ENCODE peak calls at places on chromosomes 11 and 22, in six cellular contexts. One of them, this sample, is unnamed.

GRCh38 chr22:25563757-25564319 is 637 bp upstream of the GRK3 start:
- DNase-seq in neural progenitor cell: peak; percentile 33
- DNase-seq in RWPE1: no peak
- DNase-seq in body of pancreas: peak; percentile 16
- DNase-seq in RWPE2: no peak
- DNase-seq in breast epithelium: peak; percentile 30
- DNase-seq in this sample: no peak

GRCh38 chr11:35227551-35228341 is 88.8 kb downstream of the CD44 start:
- DNase-seq in RWPE2: no peak
- DNase-seq in body of pancreas: no peak
- DNase-seq in neural progenitor cell: no peak
- DNase-seq in breast epithelium: no peak
- DNase-seq in RWPE1: no peak
- DNase-seq in this sample: no peak

GRCh38 chr22:17754233-17754925 is 19.9 kb downstream of the BID start:
- DNase-seq in RWPE1: no peak
- DNase-seq in breast epithelium: no peak
- DNase-seq in RWPE2: no peak
- DNase-seq in body of pancreas: no peak
- DNase-seq in neural progenitor cell: peak; percentile 62
- DNase-seq in this sample: no peak

GRCh38 chr11:74641289-74641688 is 48.9 kb downstream of the POLD3 start:
- DNase-seq in neural progenitor cell: peak; percentile 37
- DNase-seq in RWPE1: no peak
- DNase-seq in body of pancreas: no peak
- DNase-seq in RWPE2: no peak
- DNase-seq in breast epithelium: peak; percentile 55
- DNase-seq in this sample: no peak

GRCh38 chr11:7252683-7253213 is 1.0 kb downstream of the SYT9 start:
- DNase-seq in breast epithelium: no peak
- DNase-seq in RWPE2: peak; percentile 38
- DNase-seq in body of pancreas: peak; percentile 14
- DNase-seq in neural progenitor cell: peak; percentile 41
- DNase-seq in RWPE1: no peak
- DNase-seq in this sample: no peak

GRCh38 chr11:70616938-70617674 is 218.8 kb downstream of the CTTN start:
- DNase-seq in RWPE2: no peak
- DNase-seq in breast epithelium: peak; percentile 19
- DNase-seq in RWPE1: no peak
- DNase-seq in neural progenitor cell: no peak
- DNase-seq in body of pancreas: no peak
- DNase-seq in this sample: no peak

GRCh38 chr11:111454561-111455192 is 57.5 kb downstream of the BTG4 start:
- DNase-seq in body of pancreas: no peak
- DNase-seq in RWPE2: no peak
- DNase-seq in breast epithelium: peak; percentile 55
- DNase-seq in neural progenitor cell: peak; percentile 81
- DNase-seq in RWPE1: peak; percentile 69
- DNase-seq in this sample: peak; percentile 60

GRCh38 chr22:44019846-44020245 is 4.3 kb upstream of the PARVB start:
- DNase-seq in body of pancreas: no peak
- DNase-seq in RWPE1: no peak
- DNase-seq in RWPE2: no peak
- DNase-seq in neural progenitor cell: no peak
- DNase-seq in breast epithelium: no peak
- DNase-seq in this sample: no peak

GRCh38 chr11:76209956-76210885 is 3.9 kb upstream of the WNT11 start:
- DNase-seq in neural progenitor cell: peak; percentile 81
- DNase-seq in body of pancreas: peak; percentile 61
- DNase-seq in RWPE1: peak; percentile 49
- DNase-seq in breast epithelium: peak; percentile 48
- DNase-seq in RWPE2: no peak
- DNase-seq in this sample: peak; percentile 63

GRCh38 chr11:46387919-46388618 is 3.5 kb downstream of the CHRM4 start:
- DNase-seq in RWPE1: no peak
- DNase-seq in body of pancreas: no peak
- DNase-seq in breast epithelium: no peak
- DNase-seq in neural progenitor cell: no peak
- DNase-seq in RWPE2: no peak
- DNase-seq in this sample: no peak

GRCh38 chr11:70203749-70204465 is 811 bp downstream of the FADD start:
- DNase-seq in RWPE1: peak; percentile 84
- DNase-seq in neural progenitor cell: peak; percentile 49
- DNase-seq in breast epithelium: peak; percentile 67
- DNase-seq in RWPE2: no peak
- DNase-seq in body of pancreas: peak; percentile 64
- DNase-seq in this sample: peak; percentile 89

GRCh38 chr11:62241095-62241494 is 944 bp upstream of the SCGB1D2 start:
- DNase-seq in neural progenitor cell: no peak
- DNase-seq in RWPE1: no peak
- DNase-seq in body of pancreas: no peak
- DNase-seq in RWPE2: no peak
- DNase-seq in breast epithelium: no peak
- DNase-seq in this sample: no peak

GRCh38 chr22:41917906-41918791 is 3.3 kb upstream of the SHISA8 start:
- DNase-seq in breast epithelium: no peak
- DNase-seq in neural progenitor cell: no peak
- DNase-seq in body of pancreas: no peak
- DNase-seq in RWPE2: no peak
- DNase-seq in RWPE1: peak; percentile 36
- DNase-seq in this sample: peak; percentile 61

GRCh38 chr11:71078482-71078881 is 173.9 kb downstream of the SHANK2 start:
- DNase-seq in RWPE2: no peak
- DNase-seq in body of pancreas: no peak
- DNase-seq in neural progenitor cell: no peak
- DNase-seq in breast epithelium: no peak
- DNase-seq in RWPE1: no peak
- DNase-seq in this sample: no peak

GRCh38 chr22:18970180-18970947 is 34.3 kb upstream of the PRODH start:
- DNase-seq in neural progenitor cell: peak; percentile 86
- DNase-seq in body of pancreas: peak; percentile 40
- DNase-seq in RWPE1: no peak
- DNase-seq in RWPE2: no peak
- DNase-seq in breast epithelium: no peak
- DNase-seq in this sample: no peak

GRCh38 chr11:64027619-64028397 is 7.9 kb upstream of the FLRT1 start:
- DNase-seq in RWPE1: no peak
- DNase-seq in body of pancreas: no peak
- DNase-seq in breast epithelium: no peak
- DNase-seq in RWPE2: no peak
- DNase-seq in neural progenitor cell: no peak
- DNase-seq in this sample: no peak

GRCh38 chr11:47412152-47412746 is 3.9 kb downstream of the SLC39A13 start:
- DNase-seq in body of pancreas: peak; percentile 56
- DNase-seq in RWPE2: no peak
- DNase-seq in RWPE1: no peak
- DNase-seq in neural progenitor cell: peak; percentile 80
- DNase-seq in breast epithelium: no peak
- DNase-seq in this sample: no peak

GRCh38 chr11:33411751-33412150 is 154.6 kb downstream of the HIPK3 start:
- DNase-seq in neural progenitor cell: no peak
- DNase-seq in RWPE1: no peak
- DNase-seq in RWPE2: no peak
- DNase-seq in body of pancreas: no peak
- DNase-seq in breast epithelium: no peak
- DNase-seq in this sample: no peak

GRCh38 chr11:61880050-61880449 is 11.3 kb downstream of the FADS3 start:
- DNase-seq in RWPE1: no peak
- DNase-seq in body of pancreas: no peak
- DNase-seq in RWPE2: no peak
- DNase-seq in breast epithelium: no peak
- DNase-seq in neural progenitor cell: no peak
- DNase-seq in this sample: no peak

GRCh38 chr22:46086577-46087335 is 63.6 kb upstream of the PPARA start:
- DNase-seq in RWPE2: peak; percentile 60
- DNase-seq in RWPE1: no peak
- DNase-seq in body of pancreas: peak; percentile 47
- DNase-seq in breast epithelium: no peak
- DNase-seq in neural progenitor cell: no peak
- DNase-seq in this sample: no peak

GRCh38 chr11:62627718-62628117 is 5.9 kb upstream of the B3GAT3 start:
- DNase-seq in RWPE2: no peak
- DNase-seq in RWPE1: no peak
- DNase-seq in neural progenitor cell: no peak
- DNase-seq in breast epithelium: no peak
- DNase-seq in body of pancreas: no peak
- DNase-seq in this sample: no peak

GRCh38 chr22:38164578-38164953 is 17.1 kb downstream of the PLA2G6 start:
- DNase-seq in RWPE1: no peak
- DNase-seq in neural progenitor cell: no peak
- DNase-seq in RWPE2: no peak
- DNase-seq in body of pancreas: no peak
- DNase-seq in breast epithelium: no peak
- DNase-seq in this sample: no peak
- TF ChIP-seq CTCF in RWPE1: no peak
- TF ChIP-seq CTCF in neural progenitor cell: no peak
- TF ChIP-seq CTCF in RWPE2: no peak
- TF ChIP-seq CTCF in body of pancreas: no peak
- TF ChIP-seq CTCF in breast epithelium: no peak
- TF ChIP-seq CTCF in this sample: no peak

DNA sequence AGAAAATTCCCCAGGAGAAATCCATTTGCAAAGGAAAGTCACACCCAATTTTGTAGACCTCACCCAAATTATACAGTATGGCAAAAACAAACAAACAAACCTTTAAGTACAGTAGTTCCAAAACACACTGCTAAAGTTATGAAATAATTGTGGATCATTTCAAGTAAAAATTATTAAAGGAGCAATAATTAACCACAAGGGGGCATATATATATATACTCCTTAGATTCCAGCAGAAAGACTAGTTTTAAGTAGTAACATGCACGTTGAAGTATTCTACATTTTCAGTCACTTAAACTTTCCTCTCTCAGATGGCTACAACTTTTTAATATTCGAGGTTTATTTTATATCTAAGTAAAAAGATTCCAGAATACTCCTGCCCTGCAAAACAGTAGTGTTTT is 26.8 kb downstream of the RNF141 start:
- DNase-seq in body of pancreas: no peak
- DNase-seq in RWPE2: no peak
- DNase-seq in neural progenitor cell: no peak
- DNase-seq in breast epithelium: no peak
- DNase-seq in RWPE1: no peak
- DNase-seq in this sample: peak; percentile 26
- TF ChIP-seq CTCF in body of pancreas: peak; percentile 34
- TF ChIP-seq CTCF in RWPE2: peak; percentile 63
- TF ChIP-seq CTCF in neural progenitor cell: peak; percentile 28
- TF ChIP-seq CTCF in breast epithelium: peak; percentile 22
- TF ChIP-seq CTCF in RWPE1: peak; percentile 40
- TF ChIP-seq CTCF in this sample: peak; percentile 13

GRCh38 chr22:37510046-37510445 is 9.2 kb downstream of the CARD10 start:
- DNase-seq in neural progenitor cell: no peak
- DNase-seq in RWPE2: peak; percentile 58
- DNase-seq in breast epithelium: no peak
- DNase-seq in RWPE1: no peak
- DNase-seq in body of pancreas: no peak
- DNase-seq in this sample: no peak
- TF ChIP-seq CTCF in neural progenitor cell: no peak
- TF ChIP-seq CTCF in RWPE2: no peak
- TF ChIP-seq CTCF in breast epithelium: no peak
- TF ChIP-seq CTCF in RWPE1: no peak
- TF ChIP-seq CTCF in body of pancreas: no peak
- TF ChIP-seq CTCF in this sample: no peak

GRCh38 chr11:68950268-68950667 is 30.5 kb downstream of the MRGPRD start:
- DNase-seq in breast epithelium: no peak
- DNase-seq in RWPE2: no peak
- DNase-seq in body of pancreas: no peak
- DNase-seq in neural progenitor cell: peak; percentile 79
- DNase-seq in RWPE1: peak; percentile 36
- DNase-seq in this sample: peak; percentile 10
- TF ChIP-seq CTCF in breast epithelium: no peak
- TF ChIP-seq CTCF in RWPE2: peak; percentile 14
- TF ChIP-seq CTCF in body of pancreas: no peak
- TF ChIP-seq CTCF in neural progenitor cell: peak; percentile 63
- TF ChIP-seq CTCF in RWPE1: peak; percentile 28
- TF ChIP-seq CTCF in this sample: peak; percentile 46

This sample was measured in astrocyte of the spinal cord.